ENCODE peak calls at places on chromosomes 1 and 21, in nine cellular contexts. One of them, this sample, is unnamed.

GRCh38 chr1:41637367-41637766 is 152.9 kb upstream of the EDN2 start:
- DNase-seq in neural crest cell: no peak
- DNase-seq in activated CD8-positive, alpha-beta memory T cell treated with anti-CD3 and anti-CD28 coated beads, Interleukin-2, amount 10 ng/mL, durations not matched to agents 7 days and 5 days: no peak
- DNase-seq in activated gamma-delta T cell treated with anti-CD3 and anti-CD28 coated beads, Interleukin-2, amount 50 U/mL, for 16 hours: no peak
- DNase-seq in epithelial cell of esophagus: no peak
- DNase-seq in CD4-positive, alpha-beta memory T cell: no peak
- DNase-seq in stimulated activated CD8-positive, alpha-beta memory T cell treated with anti-CD3 and anti-CD28 coated beads, Interleukin-4, amount 100 ng/mL, for 1 hour: no peak
- DNase-seq in mucosa of gallbladder: no peak
- DNase-seq in HFF-Myc: no peak
- DNase-seq in this sample: peak

GRCh38 chr21:44547656-44548331 is 3.5 kb downstream of the KRTAP10-2 start:
- DNase-seq in neural crest cell: no peak
- DNase-seq in HFF-Myc: no peak
- DNase-seq in stimulated activated CD8-positive, alpha-beta memory T cell treated with anti-CD3 and anti-CD28 coated beads, Interleukin-4, amount 100 ng/mL, for 1 hour: no peak
- DNase-seq in epithelial cell of esophagus: no peak
- DNase-seq in activated CD8-positive, alpha-beta memory T cell treated with anti-CD3 and anti-CD28 coated beads, Interleukin-2, amount 10 ng/mL, durations not matched to agents 7 days and 5 days: peak
- DNase-seq in activated gamma-delta T cell treated with anti-CD3 and anti-CD28 coated beads, Interleukin-2, amount 50 U/mL, for 16 hours: no peak
- DNase-seq in CD4-positive, alpha-beta memory T cell: peak
- DNase-seq in mucosa of gallbladder: no peak
- DNase-seq in this sample: no peak

GRCh38 chr1:11610629-11611180 is 43.5 kb downstream of the FBXO2 start:
- DNase-seq in mucosa of gallbladder: no peak
- DNase-seq in activated gamma-delta T cell treated with anti-CD3 and anti-CD28 coated beads, Interleukin-2, amount 50 U/mL, for 16 hours: no peak
- DNase-seq in neural crest cell: no peak
- DNase-seq in CD4-positive, alpha-beta memory T cell: no peak
- DNase-seq in stimulated activated CD8-positive, alpha-beta memory T cell treated with anti-CD3 and anti-CD28 coated beads, Interleukin-4, amount 100 ng/mL, for 1 hour: no peak
- DNase-seq in activated CD8-positive, alpha-beta memory T cell treated with anti-CD3 and anti-CD28 coated beads, Interleukin-2, amount 10 ng/mL, durations not matched to agents 7 days and 5 days: no peak
- DNase-seq in epithelial cell of esophagus: no peak
- DNase-seq in HFF-Myc: no peak
- DNase-seq in this sample: no peak

GRCh38 chr1:159924025-159924790 is 1.1 kb downstream of the TAGLN2 start:
- DNase-seq in neural crest cell: no peak
- DNase-seq in HFF-Myc: no peak
- DNase-seq in activated CD8-positive, alpha-beta memory T cell treated with anti-CD3 and anti-CD28 coated beads, Interleukin-2, amount 10 ng/mL, durations not matched to agents 7 days and 5 days: peak
- DNase-seq in mucosa of gallbladder: peak
- DNase-seq in CD4-positive, alpha-beta memory T cell: peak
- DNase-seq in activated gamma-delta T cell treated with anti-CD3 and anti-CD28 coated beads, Interleukin-2, amount 50 U/mL, for 16 hours: peak
- DNase-seq in stimulated activated CD8-positive, alpha-beta memory T cell treated with anti-CD3 and anti-CD28 coated beads, Interleukin-4, amount 100 ng/mL, for 1 hour: peak
- DNase-seq in epithelial cell of esophagus: peak
- DNase-seq in this sample: peak

GRCh38 chr1:85199667-85200366 is 999 bp downstream of the SYDE2 start:
- DNase-seq in mucosa of gallbladder: no peak
- DNase-seq in neural crest cell: no peak
- DNase-seq in epithelial cell of esophagus: peak
- DNase-seq in HFF-Myc: no peak
- DNase-seq in activated gamma-delta T cell treated with anti-CD3 and anti-CD28 coated beads, Interleukin-2, amount 50 U/mL, for 16 hours: no peak
- DNase-seq in stimulated activated CD8-positive, alpha-beta memory T cell treated with anti-CD3 and anti-CD28 coated beads, Interleukin-4, amount 100 ng/mL, for 1 hour: no peak
- DNase-seq in activated CD8-positive, alpha-beta memory T cell treated with anti-CD3 and anti-CD28 coated beads, Interleukin-2, amount 10 ng/mL, durations not matched to agents 7 days and 5 days: no peak
- DNase-seq in CD4-positive, alpha-beta memory T cell: no peak
- DNase-seq in this sample: no peak

GRCh38 chr1:34549199-34549598 is 205.6 kb upstream of the GJB5 start:
- DNase-seq in mucosa of gallbladder: peak
- DNase-seq in activated gamma-delta T cell treated with anti-CD3 and anti-CD28 coated beads, Interleukin-2, amount 50 U/mL, for 16 hours: no peak
- DNase-seq in CD4-positive, alpha-beta memory T cell: no peak
- DNase-seq in epithelial cell of esophagus: peak
- DNase-seq in activated CD8-positive, alpha-beta memory T cell treated with anti-CD3 and anti-CD28 coated beads, Interleukin-2, amount 10 ng/mL, durations not matched to agents 7 days and 5 days: no peak
- DNase-seq in HFF-Myc: no peak
- DNase-seq in neural crest cell: peak
- DNase-seq in stimulated activated CD8-positive, alpha-beta memory T cell treated with anti-CD3 and anti-CD28 coated beads, Interleukin-4, amount 100 ng/mL, for 1 hour: no peak
- DNase-seq in this sample: no peak

GRCh38 chr1:23576338-23577055 is 17.2 kb upstream of the ID3 start:
- DNase-seq in epithelial cell of esophagus: no peak
- DNase-seq in activated CD8-positive, alpha-beta memory T cell treated with anti-CD3 and anti-CD28 coated beads, Interleukin-2, amount 10 ng/mL, durations not matched to agents 7 days and 5 days: no peak
- DNase-seq in stimulated activated CD8-positive, alpha-beta memory T cell treated with anti-CD3 and anti-CD28 coated beads, Interleukin-4, amount 100 ng/mL, for 1 hour: no peak
- DNase-seq in mucosa of gallbladder: no peak
- DNase-seq in CD4-positive, alpha-beta memory T cell: no peak
- DNase-seq in HFF-Myc: no peak
- DNase-seq in activated gamma-delta T cell treated with anti-CD3 and anti-CD28 coated beads, Interleukin-2, amount 50 U/mL, for 16 hours: no peak
- DNase-seq in neural crest cell: no peak
- DNase-seq in this sample: no peak

GRCh38 chr1:112743174-112744018 is 28.3 kb upstream of the PPM1J start:
- DNase-seq in stimulated activated CD8-positive, alpha-beta memory T cell treated with anti-CD3 and anti-CD28 coated beads, Interleukin-4, amount 100 ng/mL, for 1 hour: no peak
- DNase-seq in activated gamma-delta T cell treated with anti-CD3 and anti-CD28 coated beads, Interleukin-2, amount 50 U/mL, for 16 hours: no peak
- DNase-seq in neural crest cell: no peak
- DNase-seq in mucosa of gallbladder: no peak
- DNase-seq in activated CD8-positive, alpha-beta memory T cell treated with anti-CD3 and anti-CD28 coated beads, Interleukin-2, amount 10 ng/mL, durations not matched to agents 7 days and 5 days: no peak
- DNase-seq in epithelial cell of esophagus: peak
- DNase-seq in CD4-positive, alpha-beta memory T cell: no peak
- DNase-seq in HFF-Myc: no peak
- DNase-seq in this sample: peak

GRCh38 chr1:229148041-229148671 is 122.8 kb upstream of the RAB4A start:
- DNase-seq in mucosa of gallbladder: peak
- DNase-seq in activated CD8-positive, alpha-beta memory T cell treated with anti-CD3 and anti-CD28 coated beads, Interleukin-2, amount 10 ng/mL, durations not matched to agents 7 days and 5 days: no peak
- DNase-seq in activated gamma-delta T cell treated with anti-CD3 and anti-CD28 coated beads, Interleukin-2, amount 50 U/mL, for 16 hours: no peak
- DNase-seq in HFF-Myc: no peak
- DNase-seq in CD4-positive, alpha-beta memory T cell: no peak
- DNase-seq in neural crest cell: no peak
- DNase-seq in epithelial cell of esophagus: no peak
- DNase-seq in stimulated activated CD8-positive, alpha-beta memory T cell treated with anti-CD3 and anti-CD28 coated beads, Interleukin-4, amount 100 ng/mL, for 1 hour: no peak
- DNase-seq in this sample: no peak

GRCh38 chr1:113963281-113963906 is 15.9 kb upstream of the OLFML3 start:
- DNase-seq in epithelial cell of esophagus: no peak
- DNase-seq in stimulated activated CD8-positive, alpha-beta memory T cell treated with anti-CD3 and anti-CD28 coated beads, Interleukin-4, amount 100 ng/mL, for 1 hour: no peak
- DNase-seq in activated gamma-delta T cell treated with anti-CD3 and anti-CD28 coated beads, Interleukin-2, amount 50 U/mL, for 16 hours: no peak
- DNase-seq in neural crest cell: no peak
- DNase-seq in activated CD8-positive, alpha-beta memory T cell treated with anti-CD3 and anti-CD28 coated beads, Interleukin-2, amount 10 ng/mL, durations not matched to agents 7 days and 5 days: no peak
- DNase-seq in mucosa of gallbladder: no peak
- DNase-seq in CD4-positive, alpha-beta memory T cell: no peak
- DNase-seq in HFF-Myc: no peak
- DNase-seq in this sample: no peak

GRCh38 chr1:36465731-36466369 is 1.7 kb upstream of the MRPS15 start:
- DNase-seq in CD4-positive, alpha-beta memory T cell: no peak
- DNase-seq in HFF-Myc: no peak
- DNase-seq in activated gamma-delta T cell treated with anti-CD3 and anti-CD28 coated beads, Interleukin-2, amount 50 U/mL, for 16 hours: no peak
- DNase-seq in mucosa of gallbladder: no peak
- DNase-seq in stimulated activated CD8-positive, alpha-beta memory T cell treated with anti-CD3 and anti-CD28 coated beads, Interleukin-4, amount 100 ng/mL, for 1 hour: no peak
- DNase-seq in activated CD8-positive, alpha-beta memory T cell treated with anti-CD3 and anti-CD28 coated beads, Interleukin-2, amount 10 ng/mL, durations not matched to agents 7 days and 5 days: no peak
- DNase-seq in neural crest cell: no peak
- DNase-seq in epithelial cell of esophagus: peak
- DNase-seq in this sample: no peak

GRCh38 chr1:239731079-239731744 is 344.8 kb downstream of the CHRM3 start:
- DNase-seq in activated gamma-delta T cell treated with anti-CD3 and anti-CD28 coated beads, Interleukin-2, amount 50 U/mL, for 16 hours: no peak
- DNase-seq in CD4-positive, alpha-beta memory T cell: no peak
- DNase-seq in activated CD8-positive, alpha-beta memory T cell treated with anti-CD3 and anti-CD28 coated beads, Interleukin-2, amount 10 ng/mL, durations not matched to agents 7 days and 5 days: no peak
- DNase-seq in mucosa of gallbladder: no peak
- DNase-seq in stimulated activated CD8-positive, alpha-beta memory T cell treated with anti-CD3 and anti-CD28 coated beads, Interleukin-4, amount 100 ng/mL, for 1 hour: no peak
- DNase-seq in epithelial cell of esophagus: no peak
- DNase-seq in HFF-Myc: no peak
- DNase-seq in neural crest cell: no peak
- DNase-seq in this sample: no peak

GRCh38 chr1:229714964-229715603 is 89.0 kb downstream of the URB2 start:
- DNase-seq in activated CD8-positive, alpha-beta memory T cell treated with anti-CD3 and anti-CD28 coated beads, Interleukin-2, amount 10 ng/mL, durations not matched to agents 7 days and 5 days: peak
- DNase-seq in HFF-Myc: no peak
- DNase-seq in epithelial cell of esophagus: peak
- DNase-seq in activated gamma-delta T cell treated with anti-CD3 and anti-CD28 coated beads, Interleukin-2, amount 50 U/mL, for 16 hours: no peak
- DNase-seq in stimulated activated CD8-positive, alpha-beta memory T cell treated with anti-CD3 and anti-CD28 coated beads, Interleukin-4, amount 100 ng/mL, for 1 hour: no peak
- DNase-seq in CD4-positive, alpha-beta memory T cell: peak
- DNase-seq in neural crest cell: no peak
- DNase-seq in mucosa of gallbladder: peak
- DNase-seq in this sample: no peak

This sample was measured in suprapubic skin.